ENCODE peak calls at places on chromosomes 13 and 19, in seven cellular contexts. One of them, this sample, is unnamed.

GRCh38 chr13:110116072-110116487 is 190.9 kb downstream of the COL4A1 start:
- DNase-seq in B cell: peak; percentile 69
- DNase-seq in NCI-H2081: no peak
- DNase-seq in lower lobe of right lung: peak; percentile 79
- DNase-seq in nephron progenitor cell: peak; percentile 87
- DNase-seq in PC-3: peak; percentile 76
- DNase-seq in activated T-cell treated with anti-CD3 and anti-CD28 coated beads for 48 hours: peak; percentile 55
- DNase-seq in this sample: peak; percentile 66

GRCh38 chr13:37138169-37138568 is 32.7 kb upstream of the CSNK1A1L start:
- DNase-seq in B cell: no peak
- DNase-seq in NCI-H2081: no peak
- DNase-seq in lower lobe of right lung: no peak
- DNase-seq in nephron progenitor cell: peak; percentile 2
- DNase-seq in PC-3: peak; percentile 48
- DNase-seq in activated T-cell treated with anti-CD3 and anti-CD28 coated beads for 48 hours: no peak
- DNase-seq in this sample: no peak

GRCh38 chr19:38004505-38005223 is 97.7 kb downstream of the SIPA1L3 start:
- DNase-seq in B cell: peak; percentile 65
- DNase-seq in NCI-H2081: peak; percentile 75
- DNase-seq in lower lobe of right lung: peak; percentile 81
- DNase-seq in nephron progenitor cell: peak; percentile 63
- DNase-seq in PC-3: peak; percentile 72
- DNase-seq in activated T-cell treated with anti-CD3 and anti-CD28 coated beads for 48 hours: no peak
- DNase-seq in this sample: peak; percentile 94

GRCh38 chr13:73913043-73913740 is 221.0 kb downstream of the KLF12 start:
- DNase-seq in B cell: no peak
- DNase-seq in NCI-H2081: no peak
- DNase-seq in lower lobe of right lung: no peak
- DNase-seq in nephron progenitor cell: no peak
- DNase-seq in PC-3: no peak
- DNase-seq in activated T-cell treated with anti-CD3 and anti-CD28 coated beads for 48 hours: no peak
- DNase-seq in this sample: no peak

GRCh38 chr19:40921005-40921897 is 39.2 kb upstream of the CYP2A7 start:
- DNase-seq in B cell: no peak
- DNase-seq in NCI-H2081: no peak
- DNase-seq in lower lobe of right lung: peak; percentile 84
- DNase-seq in nephron progenitor cell: no peak
- DNase-seq in PC-3: peak; percentile 95
- DNase-seq in activated T-cell treated with anti-CD3 and anti-CD28 coated beads for 48 hours: no peak
- DNase-seq in this sample: no peak

GRCh38 chr13:90055121-90055520 is 1292.4 kb upstream of the MIR17HG start:
- DNase-seq in B cell: no peak
- DNase-seq in NCI-H2081: no peak
- DNase-seq in lower lobe of right lung: no peak
- DNase-seq in nephron progenitor cell: no peak
- DNase-seq in PC-3: peak; percentile 79
- DNase-seq in activated T-cell treated with anti-CD3 and anti-CD28 coated beads for 48 hours: no peak
- DNase-seq in this sample: no peak

GRCh38 chr13:87172166-87172825 is 498.9 kb upstream of the SLITRK5 start:
- DNase-seq in B cell: no peak
- DNase-seq in NCI-H2081: no peak
- DNase-seq in lower lobe of right lung: no peak
- DNase-seq in nephron progenitor cell: no peak
- DNase-seq in PC-3: no peak
- DNase-seq in activated T-cell treated with anti-CD3 and anti-CD28 coated beads for 48 hours: no peak
- DNase-seq in this sample: no peak

GRCh38 chr13:66348745-66349720 is 881.1 kb downstream of the PCDH9 start:
- DNase-seq in B cell: no peak
- DNase-seq in NCI-H2081: peak; percentile 80
- DNase-seq in lower lobe of right lung: no peak
- DNase-seq in nephron progenitor cell: no peak
- DNase-seq in PC-3: no peak
- DNase-seq in activated T-cell treated with anti-CD3 and anti-CD28 coated beads for 48 hours: no peak
- DNase-seq in this sample: no peak

GRCh38 chr19:48196933-48197665 is 26.6 kb downstream of the ZSWIM9 start:
- DNase-seq in B cell: no peak
- DNase-seq in NCI-H2081: no peak
- DNase-seq in lower lobe of right lung: no peak
- DNase-seq in nephron progenitor cell: no peak
- DNase-seq in PC-3: no peak
- DNase-seq in activated T-cell treated with anti-CD3 and anti-CD28 coated beads for 48 hours: no peak
- DNase-seq in this sample: no peak

GRCh38 chr19:7522923-7523667 is 671 bp downstream of the MCOLN1 start:
- DNase-seq in B cell: no peak
- DNase-seq in NCI-H2081: no peak
- DNase-seq in lower lobe of right lung: peak; percentile 51
- DNase-seq in nephron progenitor cell: no peak
- DNase-seq in PC-3: peak; percentile 38
- DNase-seq in activated T-cell treated with anti-CD3 and anti-CD28 coated beads for 48 hours: no peak
- DNase-seq in this sample: no peak

GRCh38 chr19:14770944-14771839 is 7.2 kb downstream of the ADGRE2 start:
- DNase-seq in B cell: no peak
- DNase-seq in NCI-H2081: no peak
- DNase-seq in lower lobe of right lung: peak; percentile 14
- DNase-seq in nephron progenitor cell: no peak
- DNase-seq in PC-3: no peak
- DNase-seq in activated T-cell treated with anti-CD3 and anti-CD28 coated beads for 48 hours: no peak
- DNase-seq in this sample: no peak

GRCh38 chr13:51999525-51999924 is 11.7 kb downstream of the ATP7B start:
- DNase-seq in B cell: no peak
- DNase-seq in NCI-H2081: no peak
- DNase-seq in lower lobe of right lung: peak; percentile 52
- DNase-seq in nephron progenitor cell: peak; percentile 20
- DNase-seq in PC-3: peak; percentile 38
- DNase-seq in activated T-cell treated with anti-CD3 and anti-CD28 coated beads for 48 hours: no peak
- DNase-seq in this sample: no peak

GRCh38 chr13:101917833-101918755 is 465.6 kb downstream of the ITGBL1 start:
- DNase-seq in B cell: no peak
- DNase-seq in NCI-H2081: peak; percentile 45
- DNase-seq in lower lobe of right lung: no peak
- DNase-seq in nephron progenitor cell: no peak
- DNase-seq in PC-3: no peak
- DNase-seq in activated T-cell treated with anti-CD3 and anti-CD28 coated beads for 48 hours: no peak
- DNase-seq in this sample: no peak

GRCh38 chr13:65656740-65657329 is 1573.3 kb downstream of the PCDH9 start:
- DNase-seq in B cell: no peak
- DNase-seq in NCI-H2081: no peak
- DNase-seq in lower lobe of right lung: no peak
- DNase-seq in nephron progenitor cell: no peak
- DNase-seq in PC-3: peak; percentile 37
- DNase-seq in activated T-cell treated with anti-CD3 and anti-CD28 coated beads for 48 hours: no peak
- DNase-seq in this sample: peak; percentile 66

GRCh38 chr13:113860051-113860471 is 3.8 kb downstream of the GAS6 start:
- DNase-seq in B cell: no peak
- DNase-seq in NCI-H2081: no peak
- DNase-seq in lower lobe of right lung: no peak
- DNase-seq in nephron progenitor cell: no peak
- DNase-seq in PC-3: no peak
- DNase-seq in activated T-cell treated with anti-CD3 and anti-CD28 coated beads for 48 hours: no peak
- DNase-seq in this sample: no peak

GRCh38 chr13:26909515-26909914 is 148.9 kb upstream of the GPR12 start:
- DNase-seq in B cell: no peak
- DNase-seq in NCI-H2081: no peak
- DNase-seq in lower lobe of right lung: no peak
- DNase-seq in nephron progenitor cell: no peak
- DNase-seq in PC-3: no peak
- DNase-seq in activated T-cell treated with anti-CD3 and anti-CD28 coated beads for 48 hours: no peak
- DNase-seq in this sample: no peak